ENCODE peak calls at places on chromosomes 13 and 19, in ten cellular contexts. T, Z, Q, F, X, N, I, W, D and K are unnamed samples.

GRCh38 chr13:71378992-71379905 is 487.8 kb downstream of the DACH1 start:
- DNase-seq in Z (no peak), I (no peak), Q (no peak), X (no peak), W (no peak), F (peak), N (no peak), D (no peak), T (no peak), K (no peak)

GRCh38 chr13:101007245-101007644 is 332.6 kb upstream of the TMTC4 start:
- DNase-seq in I (no peak), X (no peak), Z (no peak), W (no peak), Q (no peak), D (no peak), N (no peak), T (no peak), F (no peak), K (no peak)

GRCh38 chr19:7605490-7606222 is 10.0 kb downstream of the CAMSAP3 start:
- DNase-seq in X (no peak), I (peak), Q (peak), T (no peak), F (no peak), Z (no peak), N (no peak), W (no peak), D (no peak), K (peak)

GRCh38 chr13:27374650-27375049 is 49.8 kb upstream of the GTF3A start:
- DNase-seq in Z (peak), F (peak), W (peak), T (peak), X (peak), Q (no peak), N (peak), D (peak), I (no peak), K (peak)

GRCh38 chr13:77907653-77908341 is 10.8 kb downstream of the EDNRB start:
- DNase-seq in Q (no peak), D (no peak), T (no peak), N (no peak), W (peak), Z (peak), I (no peak), X (no peak), F (no peak), K (no peak)

GRCh38 chr19:3265432-3265831 is 41.0 kb downstream of the CELF5 start:
- DNase-seq in D (no peak), I (no peak), T (no peak), X (no peak), F (no peak), W (no peak), Z (no peak), Q (no peak), N (no peak), K (no peak)

GRCh38 chr19:10566658-10567410 is 1.0 kb upstream of the KRI1 start:
- DNase-seq in I (no peak), Z (no peak), D (no peak), W (no peak), N (no peak), Q (peak), X (peak), F (no peak), T (no peak), K (no peak)

GRCh38 chr19:8257052-8257443 is 47.9 kb downstream of the CERS4 start:
- DNase-seq in I (no peak), Q (no peak), W (no peak), D (no peak), F (no peak), X (no peak), T (no peak), Z (no peak), N (no peak), K (peak)

GRCh38 chr19:11814707-11815050 is 606 bp downstream of the ZNF440 start:
- DNase-seq in I (no peak), N (no peak), F (peak), Z (no peak), T (peak), D (no peak), Q (no peak), X (no peak), W (no peak), K (no peak)

GRCh38 chr13:110233181-110233641 is 73.7 kb downstream of the COL4A1 start:
- DNase-seq in I (no peak), Q (no peak), W (peak), T (peak), Z (peak), N (peak), D (no peak), F (peak), X (no peak), K (no peak)

GRCh38 chr19:17946965-17947784 is 14.4 kb downstream of the CCDC124 start:
- DNase-seq in T (no peak), F (no peak), Q (no peak), X (no peak), Z (no peak), I (no peak), D (no peak), N (no peak), W (no peak), K (peak)

GRCh38 chr13:68636784-68637183 is 1406.6 kb upstream of the PCDH9 start:
- DNase-seq in N (no peak), D (no peak), Z (no peak), W (no peak), Q (no peak), F (no peak), I (no peak), T (no peak), X (no peak), K (no peak)

GRCh38 chr19:51811344-51811743 is 16.4 kb downstream of the FPR3 start:
- DNase-seq in Q (no peak), D (peak), W (peak), T (no peak), N (peak), Z (no peak), X (no peak), F (no peak), I (no peak), K (no peak)

GRCh38 chr19:41239363-41239762 is 20.3 kb downstream of the AXL start:
- DNase-seq in Q (no peak), D (no peak), F (no peak), W (no peak), N (no peak), X (no peak), I (no peak), Z (no peak), T (no peak), K (no peak)

GRCh38 chr13:48749699-48750473 is 96.2 kb downstream of the CYSLTR2 start:
- DNase-seq in W (peak), F (peak), Q (peak), I (peak), Z (peak), T (peak), N (peak), X (peak), D (peak), K (no peak)

GRCh38 chr19:38736036-38736412 is 8.2 kb downstream of the CAPN12 start:
- DNase-seq in D (peak), F (no peak), T (no peak), Z (peak), Q (no peak), N (peak), I (no peak), X (peak), W (peak), K (peak)

GRCh38 chr13:95858286-95859075 is 181.5 kb downstream of the DNAJC3 start:
- DNase-seq in Z (no peak), X (no peak), T (peak), F (peak), N (no peak), I (no peak), Q (no peak), D (no peak), W (no peak), K (no peak)

GRCh38 chr19:47022140-47022536 is 2.5 kb downstream of the NPAS1 start:
- DNase-seq in I (no peak), T (no peak), Q (no peak), N (no peak), D (no peak), F (no peak), W (no peak), X (no peak), Z (no peak), K (no peak)

GRCh38 chr13:107124129-107124718 is 556.3 kb upstream of the ARGLU1 start:
- DNase-seq in T (peak), D (no peak), I (no peak), N (no peak), W (no peak), F (no peak), Q (no peak), Z (no peak), X (no peak), K (no peak)

GRCh38 chr19:13024958-13025653 is 29.8 kb downstream of the NFIX start:
- DNase-seq in X (no peak), Z (no peak), D (peak), Q (no peak), F (no peak), T (no peak), N (peak), I (no peak), W (no peak), K (no peak)

GRCh38 chr13:100290165-100290801 is 201.4 kb downstream of the PCCA start:
- DNase-seq in I (no peak), N (no peak), X (no peak), D (no peak), W (no peak), F (no peak), Q (no peak), Z (no peak), T (peak), K (no peak)

GRCh38 chr19:15256708-15257331 is 24.6 kb upstream of the EPHX3 start:
- DNase-seq in F (no peak), W (no peak), Q (no peak), D (no peak), Z (no peak), T (no peak), N (no peak), I (no peak), X (no peak), K (no peak)

GRCh38 chr19:49594157-49595005 is 3.4 kb downstream of the PRR12 start:
- DNase-seq in W (no peak), Z (no peak), I (no peak), D (no peak), N (no peak), T (no peak), X (no peak), Q (no peak), F (no peak), K (no peak)

GRCh38 chr19:11168568-11168967 is 13.0 kb upstream of the SPC24 start:
- DNase-seq in D (no peak), F (peak), Q (no peak), I (no peak), W (no peak), Z (no peak), T (peak), N (no peak), X (no peak), K (no peak)

GRCh38 chr19:21398851-21399250 is 1.9 kb downstream of the ZNF493 start:
- DNase-seq in W (no peak), N (no peak), Q (no peak), T (peak), Z (no peak), I (no peak), X (no peak), D (no peak), F (peak), K (no peak)

GRCh38 chr19:24127601-24128000 is 40.6 kb downstream of the ZNF254 start:
- DNase-seq in I (no peak), D (no peak), X (no peak), Q (no peak), F (no peak), N (no peak), T (no peak), W (no peak), Z (no peak), K (no peak)

GRCh38 chr13:45728759-45729158 is 26.6 kb downstream of the CBY2 start:
- DNase-seq in Z (no peak), X (no peak), I (peak), T (no peak), F (no peak), D (no peak), Q (no peak), W (no peak), N (no peak), K (no peak)

GRCh38 chr19:39434123-39435076 is 1.3 kb downstream of the RPS16 start:
- DNase-seq in X (no peak), F (no peak), W (no peak), T (no peak), D (no peak), Z (no peak), N (no peak), Q (no peak), I (no peak), K (no peak)

GRCh38 chr19:42198676-42199439 is 18.6 kb downstream of the DEDD2 start:
- DNase-seq in T (no peak), W (no peak), F (no peak), Q (peak), Z (no peak), I (no peak), X (peak), D (no peak), N (no peak), K (no peak)

GRCh38 chr13:109743706-109744453 is 42.5 kb downstream of the IRS2 start:
- DNase-seq in F (peak), D (no peak), Z (peak), N (no peak), Q (no peak), I (peak), X (no peak), W (no peak), T (peak), K (peak)

GRCh38 chr13:113187263-113187669 is 21.2 kb downstream of the PCID2 start:
- DNase-seq in T (peak), F (peak), W (peak), Q (no peak), X (peak), D (no peak), Z (peak), N (peak), I (no peak), K (no peak)

GRCh38 chr13:75787249-75787940 is 151.3 kb downstream of the LMO7 start:
- DNase-seq in Q (no peak), X (no peak), D (no peak), N (no peak), T (peak), Z (no peak), F (peak), I (no peak), W (no peak), K (no peak)

GRCh38 chr19:52734340-52734892 is 428 bp downstream of the ZNF611 start:
- DNase-seq in D (no peak), N (peak), I (no peak), Q (no peak), Z (peak), W (peak), T (no peak), F (no peak), X (no peak), K (no peak)

GRCh38 chr19:50486823-50487515 is 10.3 kb upstream of the GARIN5A start:
- DNase-seq in N (no peak), D (peak), Z (no peak), I (peak), T (peak), X (peak), Q (no peak), W (no peak), F (no peak), K (peak)

GRCh38 chr19:29988351-29988750 is 46.3 kb downstream of the URI1 start:
- DNase-seq in N (no peak), I (no peak), X (no peak), F (no peak), Z (no peak), W (no peak), T (no peak), D (no peak), Q (no peak), K (peak)

GRCh38 chr19:51743405-51743804 is 8.3 kb downstream of the FPR1 start:
- DNase-seq in Q (no peak), Z (no peak), I (no peak), W (no peak), N (no peak), F (no peak), D (no peak), T (no peak), X (no peak), K (no peak)

GRCh38 chr19:50542825-50543428 is 25.3 kb downstream of the LRRC4B start:
- DNase-seq in Z (no peak), W (no peak), T (no peak), Q (no peak), F (no peak), X (no peak), N (no peak), I (no peak), D (no peak), K (no peak)

GRCh38 chr19:55670280-55671053 is 4.6 kb upstream of the EPN1 start:
- DNase-seq in Z (no peak), Q (no peak), F (no peak), T (peak), I (no peak), W (no peak), D (peak), N (peak), X (no peak), K (no peak)

GRCh38 chr13:30715837-30716236 is 19.5 kb upstream of the ALOX5AP start:
- DNase-seq in F (no peak), X (no peak), I (no peak), Z (no peak), D (no peak), T (no peak), W (peak), N (no peak), Q (no peak), K (no peak)

GRCh38 chr19:31350033-31350692 is 927 bp upstream of the TSHZ3 start:
- DNase-seq in T (no peak), D (no peak), F (no peak), W (peak), N (peak), I (no peak), Q (no peak), Z (peak), X (no peak), K (peak)
- H3K4me3 ChIP-seq in T (peak), D (peak), F (peak), W (peak), N (peak), I (peak), Q (no peak), Z (peak), X (peak), K (peak)

GRCh38 chr19:1136201-1136600 is 32.4 kb downstream of the GPX4 start:
- DNase-seq in N (no peak), Z (peak), Q (no peak), I (no peak), W (no peak), D (no peak), T (no peak), X (no peak), F (no peak), K (peak)
- H3K27ac ChIP-seq in N (peak), Z (peak), Q (peak), I (no peak), W (peak), D (peak), T (no peak), X (no peak), F (no peak), K (peak)

GRCh38 chr13:49865174-49865573 is 71.0 kb downstream of the SPRYD7 start:
- DNase-seq in T (no peak), W (no peak), Z (no peak), D (no peak), F (no peak), X (no peak), Q (no peak), N (no peak), I (no peak), K (no peak)

GRCh38 chr13:49867834-49868233 is 68.3 kb downstream of the SPRYD7 start:
- DNase-seq in N (no peak), Q (no peak), T (no peak), W (no peak), F (no peak), Z (no peak), D (no peak), I (no peak), X (no peak), K (no peak)

GRCh38 chr13:49874430-49874829 is 61.7 kb downstream of the SPRYD7 start:
- DNase-seq in X (no peak), I (no peak), Z (no peak), D (no peak), T (no peak), N (no peak), W (no peak), F (no peak), Q (no peak), K (no peak)

DNA sequence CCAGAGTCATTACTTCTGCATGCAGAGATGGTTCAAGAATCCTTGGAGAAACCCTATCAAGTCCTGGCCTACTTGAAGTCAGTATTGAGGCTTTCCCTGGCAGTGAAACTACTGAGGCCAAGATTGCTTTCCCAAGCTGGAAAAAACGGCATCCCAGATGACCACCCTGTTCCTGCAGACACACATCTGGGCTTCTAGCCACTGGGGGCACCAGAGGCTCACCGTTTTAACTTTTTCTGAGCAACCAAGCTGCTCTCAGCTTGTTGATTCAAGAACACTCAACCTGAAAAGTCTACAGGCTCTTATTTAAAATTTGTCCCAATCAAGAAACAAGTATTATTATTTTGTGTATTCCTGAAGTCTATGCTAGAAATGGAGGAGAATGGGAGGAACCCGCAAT is 66.6 kb downstream of the SPRYD7 start:
- DNase-seq in D (no peak), Z (no peak), W (no peak), X (no peak), N (no peak), I (peak), F (no peak), Q (no peak), T (peak), K (peak)
- TF ChIP-seq CTCF in D (peak), Z (no peak), W (peak), X (no peak), N (no peak), I (peak), F (peak), Q (peak), T (peak), K (peak)

GRCh38 chr19:19111138-19111835 is 27.0 kb downstream of the TMEM161A start:
- DNase-seq in D (no peak), F (no peak), Z (no peak), X (no peak), I (no peak), W (no peak), N (no peak), T (no peak), Q (no peak), K (no peak)

GRCh38 chr19:19113040-19113541 is 25.2 kb downstream of the TMEM161A start:
- DNase-seq in Z (no peak), I (no peak), Q (no peak), N (no peak), T (peak), W (no peak), X (no peak), F (no peak), D (no peak), K (peak)

GRCh38 chr19:19109601-19110000 is 28.7 kb downstream of the TMEM161A start:
- DNase-seq in Q (no peak), D (no peak), W (no peak), X (no peak), I (no peak), F (no peak), N (no peak), T (peak), Z (no peak), K (no peak)

GRCh38 chr19:19111967-19112580 is 26.2 kb downstream of the TMEM161A start:
- DNase-seq in Z (no peak), D (no peak), I (no peak), F (no peak), Q (no peak), T (no peak), W (no peak), N (no peak), X (no peak), K (no peak)

GRCh38 chr19:19110410-19111137 is 27.7 kb downstream of the TMEM161A start:
- DNase-seq in T (no peak), Q (no peak), X (no peak), F (no peak), Z (no peak), D (no peak), I (no peak), N (no peak), W (no peak), K (no peak)
- H3K4me3 ChIP-seq in T (no peak), Q (no peak), X (no peak), F (no peak), Z (no peak), D (no peak), I (no peak), N (no peak), W (peak), K (no peak)

GRCh38 chr13:73072501-73072900 is 13.7 kb downstream of the KLF5 start:
- DNase-seq in F (no peak), N (no peak), W (no peak), I (no peak), Q (no peak), T (no peak), Z (no peak), X (no peak), D (no peak), K (no peak)
- H3K27ac ChIP-seq in F (no peak), N (no peak), W (no peak), I (no peak), Q (no peak), T (peak), Z (no peak), X (no peak), D (no peak), K (no peak)